ENCODE peak calls at places on chromosomes 11 and 22, in five cellular contexts. One of them, this sample, is unnamed.

GRCh38 chr11:116771935-116772334 is 852 bp downstream of the BUD13 start:
- DNase-seq in CD4-positive, alpha-beta T cell: no peak
- DNase-seq in ELR: peak
- DNase-seq in pulmonary artery endothelial cell: no peak
- DNase-seq in mammary epithelial cell: no peak
- DNase-seq in this sample: no peak

GRCh38 chr11:117876341-117877119 is at the start of gene FXYD6:
- DNase-seq in CD4-positive, alpha-beta T cell: no peak
- DNase-seq in mammary epithelial cell: no peak
- DNase-seq in ELR: no peak
- DNase-seq in pulmonary artery endothelial cell: no peak
- DNase-seq in this sample: no peak

GRCh38 chr22:39151329-39151975 is 1.0 kb downstream of the CBX7 start:
- DNase-seq in ELR: no peak
- DNase-seq in mammary epithelial cell: no peak
- DNase-seq in pulmonary artery endothelial cell: no peak
- DNase-seq in CD4-positive, alpha-beta T cell: no peak
- DNase-seq in this sample: no peak

GRCh38 chr22:39251762-39252460 is 7.1 kb upstream of the PDGFB start:
- DNase-seq in CD4-positive, alpha-beta T cell: no peak
- DNase-seq in pulmonary artery endothelial cell: no peak
- DNase-seq in mammary epithelial cell: no peak
- DNase-seq in ELR: peak
- DNase-seq in this sample: no peak

GRCh38 chr11:102685311-102685710 is 20.3 kb downstream of the MMP27 start:
- DNase-seq in mammary epithelial cell: peak
- DNase-seq in ELR: no peak
- DNase-seq in CD4-positive, alpha-beta T cell: no peak
- DNase-seq in pulmonary artery endothelial cell: no peak
- DNase-seq in this sample: no peak

GRCh38 chr11:30801357-30801756 is 215.2 kb upstream of the MPPED2 start:
- DNase-seq in mammary epithelial cell: no peak
- DNase-seq in pulmonary artery endothelial cell: no peak
- DNase-seq in CD4-positive, alpha-beta T cell: no peak
- DNase-seq in ELR: no peak
- DNase-seq in this sample: no peak

GRCh38 chr11:68150029-68150428 is 28.8 kb upstream of the CHKA start:
- DNase-seq in mammary epithelial cell: peak
- DNase-seq in CD4-positive, alpha-beta T cell: no peak
- DNase-seq in pulmonary artery endothelial cell: peak
- DNase-seq in ELR: peak
- DNase-seq in this sample: no peak

GRCh38 chr11:8218840-8219239 is 44.8 kb downstream of the LMO1 start:
- DNase-seq in ELR: no peak
- DNase-seq in mammary epithelial cell: no peak
- DNase-seq in CD4-positive, alpha-beta T cell: no peak
- DNase-seq in pulmonary artery endothelial cell: no peak
- DNase-seq in this sample: no peak

GRCh38 chr11:134503104-134503503 is 91.1 kb upstream of the B3GAT1 start:
- DNase-seq in CD4-positive, alpha-beta T cell: no peak
- DNase-seq in pulmonary artery endothelial cell: no peak
- DNase-seq in mammary epithelial cell: no peak
- DNase-seq in ELR: no peak
- DNase-seq in this sample: no peak

GRCh38 chr11:126719740-126720139 is 280.8 kb downstream of the KIRREL3 start:
- DNase-seq in mammary epithelial cell: no peak
- DNase-seq in pulmonary artery endothelial cell: no peak
- DNase-seq in CD4-positive, alpha-beta T cell: no peak
- DNase-seq in ELR: peak
- DNase-seq in this sample: no peak

GRCh38 chr22:30868663-30869385 is 99.8 kb downstream of the MORC2 start:
- DNase-seq in mammary epithelial cell: no peak
- DNase-seq in ELR: no peak
- DNase-seq in pulmonary artery endothelial cell: no peak
- DNase-seq in CD4-positive, alpha-beta T cell: no peak
- DNase-seq in this sample: no peak

GRCh38 chr22:48489551-48490512 is 1337.8 kb downstream of the BRD1 start:
- DNase-seq in ELR: no peak
- DNase-seq in pulmonary artery endothelial cell: no peak
- DNase-seq in CD4-positive, alpha-beta T cell: no peak
- DNase-seq in mammary epithelial cell: no peak
- DNase-seq in this sample: no peak

GRCh38 chr11:63745304-63746170 is 23.0 kb downstream of the ZFTA start:
- DNase-seq in ELR: peak
- DNase-seq in pulmonary artery endothelial cell: no peak
- DNase-seq in mammary epithelial cell: no peak
- DNase-seq in CD4-positive, alpha-beta T cell: no peak
- DNase-seq in this sample: no peak

GRCh38 chr11:75313457-75314272 is 37.8 kb downstream of the ARRB1 start:
- DNase-seq in ELR: peak
- DNase-seq in pulmonary artery endothelial cell: peak
- DNase-seq in CD4-positive, alpha-beta T cell: no peak
- DNase-seq in mammary epithelial cell: no peak
- DNase-seq in this sample: peak

GRCh38 chr11:95084509-95084908 is 5.1 kb upstream of the ENDOD1 start:
- DNase-seq in CD4-positive, alpha-beta T cell: no peak
- DNase-seq in ELR: peak
- DNase-seq in pulmonary artery endothelial cell: no peak
- DNase-seq in mammary epithelial cell: peak
- DNase-seq in this sample: no peak

GRCh38 chr11:71206186-71206585 is 46.2 kb downstream of the SHANK2 start:
- DNase-seq in mammary epithelial cell: no peak
- DNase-seq in CD4-positive, alpha-beta T cell: no peak
- DNase-seq in ELR: no peak
- DNase-seq in pulmonary artery endothelial cell: no peak
- DNase-seq in this sample: no peak

GRCh38 chr11:134645576-134645975 is 233.5 kb upstream of the B3GAT1 start:
- DNase-seq in mammary epithelial cell: no peak
- DNase-seq in pulmonary artery endothelial cell: no peak
- DNase-seq in CD4-positive, alpha-beta T cell: no peak
- DNase-seq in ELR: no peak
- DNase-seq in this sample: no peak

GRCh38 chr22:37639771-37640590 is 512 bp downstream of the SH3BP1 start:
- DNase-seq in CD4-positive, alpha-beta T cell: no peak
- DNase-seq in mammary epithelial cell: peak
- DNase-seq in ELR: no peak
- DNase-seq in pulmonary artery endothelial cell: no peak
- DNase-seq in this sample: no peak

GRCh38 chr11:114183041-114183511 is 113.1 kb upstream of the NNMT start:
- DNase-seq in mammary epithelial cell: no peak
- DNase-seq in ELR: no peak
- DNase-seq in CD4-positive, alpha-beta T cell: peak
- DNase-seq in pulmonary artery endothelial cell: no peak
- DNase-seq in this sample: no peak

GRCh38 chr11:124424384-124424921 is at the start of gene OR8B4:
- DNase-seq in CD4-positive, alpha-beta T cell: no peak
- DNase-seq in mammary epithelial cell: no peak
- DNase-seq in pulmonary artery endothelial cell: no peak
- DNase-seq in ELR: no peak
- DNase-seq in this sample: no peak

GRCh38 chr11:86596861-86597632 is 75.4 kb downstream of the ME3 start:
- DNase-seq in mammary epithelial cell: no peak
- DNase-seq in CD4-positive, alpha-beta T cell: no peak
- DNase-seq in ELR: no peak
- DNase-seq in pulmonary artery endothelial cell: peak
- DNase-seq in this sample: no peak

GRCh38 chr11:111456859-111457730 is 55.1 kb downstream of the BTG4 start:
- DNase-seq in CD4-positive, alpha-beta T cell: no peak
- DNase-seq in pulmonary artery endothelial cell: no peak
- DNase-seq in ELR: no peak
- DNase-seq in mammary epithelial cell: no peak
- DNase-seq in this sample: no peak

GRCh38 chr11:33412231-33412630 is 155.1 kb downstream of the HIPK3 start:
- DNase-seq in pulmonary artery endothelial cell: no peak
- DNase-seq in mammary epithelial cell: no peak
- DNase-seq in CD4-positive, alpha-beta T cell: no peak
- DNase-seq in ELR: no peak
- DNase-seq in this sample: no peak

GRCh38 chr22:37492428-37493344 is 6.5 kb upstream of the MFNG start:
- DNase-seq in mammary epithelial cell: peak
- DNase-seq in CD4-positive, alpha-beta T cell: peak
- DNase-seq in pulmonary artery endothelial cell: no peak
- DNase-seq in ELR: peak
- DNase-seq in this sample: no peak

GRCh38 chr11:34192481-34193401 is 87.3 kb downstream of the NAT10 start:
- DNase-seq in CD4-positive, alpha-beta T cell: no peak
- DNase-seq in pulmonary artery endothelial cell: no peak
- DNase-seq in ELR: peak
- DNase-seq in mammary epithelial cell: peak
- DNase-seq in this sample: peak